ENCODE peak calls at places on chromosomes 13 and 19, in five cellular contexts. S, W, L, X and Q are unnamed samples.

GRCh38 chr13:42354246-42355117 is 82.5 kb downstream of the AKAP11 start:
- DNase-seq in S (peak; percentile 8), W (peak; percentile 21), L (peak; percentile 41), X (peak; percentile 52), Q (no peak)

GRCh38 chr13:33280923-33281322 is 4.6 kb downstream of the STARD13 start:
- DNase-seq in S (no peak), W (no peak), L (no peak), X (no peak), Q (no peak)

GRCh38 chr13:95614641-95615245 is 29.8 kb downstream of the DZIP1 start:
- DNase-seq in S (no peak), W (no peak), L (no peak), X (no peak), Q (peak; percentile 47)

GRCh38 chr13:66322193-66322592 is 907.9 kb downstream of the PCDH9 start:
- DNase-seq in S (no peak), W (no peak), L (no peak), X (no peak), Q (no peak)

GRCh38 chr13:70183041-70183440 is 74.8 kb upstream of the KLHL1 start:
- DNase-seq in S (no peak), W (no peak), L (no peak), X (no peak), Q (no peak)

GRCh38 chr19:42096255-42096837 is 20.4 kb downstream of the ZNF574 start:
- DNase-seq in S (no peak), W (no peak), L (no peak), X (no peak), Q (no peak)

GRCh38 chr19:19480688-19481087 is 34.7 kb downstream of the TSSK6 start:
- DNase-seq in S (no peak), W (no peak), L (no peak), X (no peak), Q (peak; percentile 15)

GRCh38 chr13:81686877-81687276 is 1346.0 kb upstream of the SPRY2 start:
- DNase-seq in S (no peak), W (no peak), L (no peak), X (no peak), Q (no peak)

GRCh38 chr19:9309974-9310446 is 372 bp upstream of the ZNF699 start:
- DNase-seq in S (no peak), W (no peak), L (no peak), X (no peak), Q (no peak)